ENCODE peak calls at places on chromosomes 7 and 10, in six cellular contexts. J, F, H, L, N and Q are unnamed samples.

GRCh38 chr7:128209229-128210035 is 31.6 kb upstream of the LEP start:
- DNase-seq in N (peak; percentile 62), H (peak; percentile 53), L (no peak), F (peak; percentile 56), J (peak; percentile 63), Q (peak; percentile 69)

GRCh38 chr10:92384741-92385140 is 93.8 kb downstream of the MARCHF5 start:
- DNase-seq in H (no peak), J (no peak), F (no peak), L (no peak), N (no peak), Q (no peak)

GRCh38 chr7:106312906-106313305 is 28.1 kb upstream of the NAMPT start:
- DNase-seq in L (no peak), H (no peak), J (no peak), F (no peak), N (no peak), Q (no peak)

GRCh38 chr7:130288829-130289228 is 4.1 kb upstream of the CPA4 start:
- DNase-seq in J (no peak), N (no peak), L (no peak), H (no peak), F (no peak), Q (no peak)

GRCh38 chr7:44289341-44290249 is 35.8 kb downstream of the CAMK2B start:
- DNase-seq in L (no peak), N (no peak), F (no peak), H (no peak), J (no peak), Q (no peak)

GRCh38 chr7:290554-291301 is 758 bp downstream of the FOXL3 start:
- DNase-seq in F (no peak), H (no peak), J (no peak), L (no peak), N (no peak), Q (no peak)

GRCh38 chr7:129553861-129554530 is 51.7 kb downstream of the SMKR1 start:
- DNase-seq in J (peak; percentile 42), N (peak; percentile 53), H (no peak), L (peak; percentile 19), F (no peak), Q (peak; percentile 26)

GRCh38 chr10:8568401-8568800 is 513.9 kb downstream of the GATA3 start:
- DNase-seq in L (no peak), J (no peak), H (no peak), N (no peak), F (no peak), Q (no peak)

GRCh38 chr10:60994128-60994527 is 50.1 kb upstream of the RHOBTB1 start:
- DNase-seq in N (no peak), F (no peak), J (no peak), L (no peak), H (no peak), Q (no peak)

GRCh38 chr7:108246227-108246837 is 116.2 kb upstream of the LAMB4 start:
- DNase-seq in N (no peak), F (no peak), J (no peak), H (peak; percentile 54), L (peak; percentile 92), Q (no peak)

GRCh38 chr10:11875183-11875498 is 52.0 kb downstream of the PROSER2 start:
- DNase-seq in H (no peak), J (no peak), F (no peak), L (no peak), N (no peak), Q (no peak)

GRCh38 chr10:113111900-113112853 is 162.1 kb downstream of the TCF7L2 start:
- DNase-seq in H (no peak), L (no peak), J (no peak), F (no peak), N (no peak), Q (no peak)

GRCh38 chr7:5637415-5637814 is 144.0 kb downstream of the RNF216 start:
- DNase-seq in N (no peak), J (no peak), F (no peak), L (no peak), H (no peak), Q (no peak)

GRCh38 chr7:1674161-1675035 is 4.3 kb downstream of the ELFN1 start:
- DNase-seq in L (no peak), N (no peak), H (no peak), J (no peak), F (no peak), Q (no peak)